ENCODE peak calls at places on chromosomes 4 and X, in six cellular contexts. Z is spleen, P is astrocyte of the cerebellum, U is kidney, C is lung, E is BJ. R is an unnamed sample.

GRCh38 chr4:7811536-7812190 is 128.0 kb downstream of the AFAP1 start:
- DNase-seq in Z (no peak), C (peak; percentile 48), P (no peak), U (peak; percentile 84), E (no peak), R (no peak)

GRCh38 chr4:53702334-53703266 is 111.3 kb upstream of the LNX1 start:
- DNase-seq in E (peak; percentile 29), C (peak; percentile 55), U (peak; percentile 97), P (no peak), Z (peak; percentile 88), R (peak; percentile 36)

GRCh38 chr4:78569291-78569821 is 17.8 kb downstream of the ANXA3 start:
- DNase-seq in Z (no peak), C (no peak), U (no peak), P (peak; percentile 67), E (peak; percentile 79), R (no peak)

GRCh38 chr4:88110826-88111225 is 47.6 kb downstream of the ABCG2 start:
- DNase-seq in C (no peak), E (no peak), U (no peak), P (no peak), Z (no peak), R (no peak)

GRCh38 chr4:25993564-25994185 is 79.7 kb downstream of the SMIM20 start:
- DNase-seq in U (no peak), Z (no peak), C (no peak), E (no peak), P (no peak), R (no peak)

GRCh38 chr4:52983563-52984303 is 121.6 kb downstream of the RASL11B start:
- DNase-seq in C (no peak), P (peak; percentile 65), E (no peak), Z (no peak), U (no peak), R (peak; percentile 66)

GRCh38 chrX:44733931-44734330 is 109.9 kb upstream of the DUSP21 start:
- DNase-seq in P (no peak), C (no peak), U (no peak), Z (no peak), E (no peak), R (no peak)

GRCh38 chrX:522456-522855 is 108.1 kb upstream of the SHOX start:
- DNase-seq in U (no peak), Z (no peak), P (no peak), C (no peak), E (no peak), R (no peak)

GRCh38 chr4:186644737-186645261 is 78.9 kb downstream of the FAT1 start:
- DNase-seq in C (no peak), U (no peak), Z (no peak), P (no peak), E (no peak), R (no peak)

GRCh38 chr4:66956852-66957251 is 588.5 kb downstream of the CENPC start:
- DNase-seq in Z (no peak), P (no peak), C (no peak), U (no peak), E (no peak), R (no peak)

GRCh38 chr4:102608190-102608589 is 107.0 kb downstream of the NFKB1 start:
- DNase-seq in C (no peak), U (no peak), Z (no peak), E (no peak), P (no peak), R (no peak)

GRCh38 chrX:70960728-70961127 is 29.8 kb upstream of the SLC7A3 start:
- DNase-seq in U (no peak), C (no peak), P (no peak), E (no peak), Z (no peak), R (no peak)

GRCh38 chr4:123804171-123804721 is 407.7 kb downstream of the SPRY1 start:
- DNase-seq in C (no peak), P (no peak), Z (no peak), E (no peak), U (no peak), R (no peak)

GRCh38 chr4:149552601-149553000 is 263.0 kb downstream of the IQCM start:
- DNase-seq in C (no peak), U (no peak), E (no peak), P (no peak), Z (no peak), R (no peak)

GRCh38 chr4:152585036-152585439 is 49.1 kb upstream of the FBXW7 start:
- DNase-seq in U (no peak), Z (no peak), P (no peak), C (no peak), E (no peak), R (peak; percentile 38)

GRCh38 chrX:45669715-45670360 is 469.2 kb upstream of the DIPK2B start:
- DNase-seq in P (peak; percentile 59), C (no peak), Z (no peak), U (no peak), E (no peak), R (no peak)

GRCh38 chrX:22135994-22136684 is 104.0 kb downstream of the PHEX start:
- DNase-seq in U (no peak), E (no peak), P (peak; percentile 43), Z (no peak), C (no peak), R (peak; percentile 8)

DNA sequence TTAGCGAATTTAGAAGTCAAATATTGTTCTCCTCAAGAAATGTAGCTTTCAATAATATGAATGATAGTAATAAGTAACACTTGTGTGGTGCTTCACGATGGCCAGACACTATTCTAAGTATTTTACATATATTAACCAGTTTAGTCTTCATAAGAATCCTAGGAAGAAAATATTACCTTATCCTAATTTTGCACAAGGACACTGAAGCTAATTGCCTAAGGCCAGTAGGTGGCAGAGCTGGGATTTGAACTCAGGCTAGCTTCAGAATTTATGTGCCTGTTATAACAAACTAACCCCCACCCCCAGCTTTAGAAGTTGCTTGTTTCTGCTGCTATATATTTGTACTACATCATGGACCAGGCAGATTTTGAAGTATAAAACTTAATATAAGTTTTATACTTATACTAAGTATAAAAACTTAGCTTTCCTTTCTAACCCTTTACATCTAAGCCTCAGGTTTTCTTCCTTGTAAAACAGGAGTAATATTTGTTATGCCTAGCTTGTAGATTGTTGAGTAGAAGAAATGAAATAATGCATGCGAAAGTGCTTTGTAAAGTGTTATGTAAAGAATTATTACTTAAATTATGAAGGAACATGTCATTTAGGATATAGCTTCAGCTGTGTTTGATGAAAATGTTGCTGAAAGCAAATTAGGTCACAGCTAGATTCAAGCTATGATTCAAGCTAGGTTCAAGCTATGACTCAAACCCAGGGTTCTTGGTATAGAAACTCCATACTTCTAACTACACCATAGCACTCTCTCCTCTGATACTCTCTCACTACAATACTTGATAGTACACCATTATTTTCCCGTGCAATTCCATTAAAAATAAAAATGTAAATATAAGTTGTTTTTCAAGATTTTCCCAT is 4.2 kb upstream of the CDS1 start:
- DNase-seq in U (no peak), P (peak; percentile 38), E (no peak), C (no peak), Z (no peak), R (no peak)
- TF ChIP-seq CTCF in U (peak; percentile 55), P (peak; percentile 79), E (peak; percentile 71), C (no peak), Z (peak; percentile 22), R (no peak)

GRCh38 chrX:6292599-6292998 is 63.9 kb upstream of the NLGN4X start:
- DNase-seq in U (no peak), Z (no peak), C (no peak), P (no peak), E (no peak), R (no peak)
- TF ChIP-seq CTCF in U (no peak), Z (no peak), C (no peak), P (no peak), E (no peak), R (no peak)

GRCh38 chr4:73251384-73251783 is 7.2 kb downstream of the ANKRD17 start:
- DNase-seq in Z (no peak), U (no peak), P (no peak), C (no peak), E (no peak), R (no peak)
- TF ChIP-seq CTCF in Z (no peak), U (no peak), P (no peak), C (no peak), E (no peak), R (no peak)

DNA sequence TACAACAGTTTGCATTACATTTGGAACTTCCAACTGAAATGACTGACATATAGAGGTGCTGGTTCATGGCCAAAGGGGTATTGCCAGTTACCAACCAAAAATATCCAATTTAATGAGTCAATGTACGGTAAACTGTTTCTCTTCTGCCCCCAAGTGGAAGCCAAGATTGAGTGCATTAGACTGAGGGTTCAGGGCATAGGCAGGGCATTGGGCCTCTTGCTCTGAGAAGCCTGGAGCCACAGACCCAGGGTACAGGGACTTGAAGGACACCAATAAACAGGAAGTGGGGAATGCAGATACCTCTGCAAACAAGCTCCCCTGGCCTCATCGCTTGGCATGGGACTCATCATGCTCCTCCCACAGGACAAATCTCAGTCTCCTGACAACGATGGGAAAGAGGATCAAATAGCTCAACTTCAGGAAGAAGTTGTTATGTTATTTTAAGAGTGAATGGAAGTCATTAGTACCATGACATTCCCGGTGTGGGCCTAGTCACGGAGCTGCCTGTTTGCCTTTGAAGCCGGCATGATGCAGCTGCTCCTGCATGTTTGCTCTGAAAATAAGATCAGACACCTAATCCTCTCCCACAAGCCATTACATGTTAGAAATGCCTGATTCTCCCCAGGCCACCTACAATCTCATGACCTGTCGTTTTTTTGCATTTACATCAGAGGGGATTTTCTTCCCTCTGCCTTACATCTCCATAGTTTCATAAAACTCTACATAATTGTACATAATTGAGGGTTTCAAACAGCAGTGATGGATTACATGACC is 224.2 kb downstream of the RCHY1 start:
- DNase-seq in U (no peak), E (no peak), C (no peak), Z (no peak), P (no peak), R (peak; percentile 27)
- TF ChIP-seq CTCF in U (peak; percentile 1), E (no peak), C (no peak), Z (peak; percentile 42), P (no peak), R (peak; percentile 55)

DNA sequence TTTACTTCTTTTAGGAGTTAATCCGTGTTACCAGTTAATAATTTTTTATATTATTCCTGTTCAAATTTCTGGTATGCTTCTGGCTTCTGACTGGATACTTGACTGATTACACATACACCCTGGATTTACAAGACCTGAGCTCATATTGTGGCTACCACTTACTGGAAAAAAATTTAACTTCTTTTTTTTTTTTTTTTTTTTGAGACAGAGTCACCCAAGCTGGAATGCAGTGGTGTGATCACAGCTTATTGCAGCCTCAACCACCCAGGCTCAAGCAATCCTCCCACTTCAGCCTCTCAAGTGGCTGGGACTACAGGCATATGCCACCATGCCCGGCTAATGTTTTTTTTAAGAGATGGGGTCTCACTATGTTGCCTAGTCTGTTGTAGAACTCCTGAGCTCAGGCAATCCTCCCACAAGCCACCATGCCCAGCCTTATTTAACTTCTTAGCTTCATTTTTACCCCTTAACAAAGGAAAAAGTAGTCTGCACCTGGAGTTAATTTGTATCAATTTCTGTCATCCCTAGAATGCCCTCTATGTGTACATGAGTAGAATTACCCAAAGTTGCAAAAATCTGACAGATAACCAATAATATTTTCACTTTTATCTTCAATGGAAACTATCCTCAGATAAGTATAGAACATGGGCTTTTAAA is 50.3 kb downstream of the TMEM165 start:
- DNase-seq in U (no peak), P (peak; percentile 18), Z (no peak), C (no peak), E (peak; percentile 53), R (no peak)
- TF ChIP-seq CTCF in U (no peak), P (no peak), Z (no peak), C (no peak), E (no peak), R (no peak)